ENCODE peak calls at places on chromosomes 6 and 20, in nine cellular contexts. G is foreskin fibroblast, U is HFFc6, V is dorsolateral prefrontal cortex, X is heart right ventricle, F is AG04450, W is suprapubic skin, H is endodermal cell, P is astrocyte of the cerebellum. S is an unnamed sample.

GRCh38 chr6:14711056-14711703 is 534.7 kb upstream of the JARID2 start:
- DNase-seq in P (no peak), F (peak; percentile 75), U (peak; percentile 86), W (no peak), G (peak; percentile 91), X (no peak), V (no peak), H (peak; percentile 82), S (no peak)

GRCh38 chr6:168208854-168209253 is 110.7 kb downstream of the DACT2 start:
- DNase-seq in V (no peak), G (no peak), P (no peak), W (no peak), U (no peak), H (peak; percentile 94), F (no peak), X (no peak), S (no peak)

GRCh38 chr20:36908603-36909002 is 32.7 kb downstream of the TLDC2 start:
- DNase-seq in V (no peak), U (no peak), F (no peak), P (no peak), G (peak; percentile 38), H (no peak), X (no peak), W (no peak), S (no peak)

GRCh38 chr6:151485616-151486015 is 8.2 kb upstream of the CCDC170 start:
- DNase-seq in U (no peak), H (no peak), X (no peak), W (no peak), F (no peak), V (no peak), P (no peak), G (no peak), S (no peak)

GRCh38 chr6:14146459-14147096 is 29.0 kb downstream of the CD83 start:
- DNase-seq in X (no peak), W (no peak), F (no peak), G (no peak), P (no peak), U (no peak), V (no peak), H (no peak), S (no peak)

GRCh38 chr20:10510216-10510615 is 75.1 kb downstream of the SLX4IP start:
- DNase-seq in P (no peak), X (no peak), H (no peak), W (no peak), U (no peak), V (no peak), G (no peak), F (no peak), S (no peak)

GRCh38 chr20:50790651-50791277 is 4.1 kb upstream of the BCAS4 start:
- DNase-seq in G (peak; percentile 95), F (peak; percentile 76), U (peak; percentile 88), H (peak; percentile 97), W (peak; percentile 90), X (peak; percentile 88), V (peak; percentile 86), P (peak; percentile 60), S (peak; percentile 39)

GRCh38 chr20:63767886-63768285 is 28.3 kb downstream of the SLC2A4RG start:
- DNase-seq in H (no peak), P (no peak), V (no peak), U (no peak), X (no peak), W (no peak), G (no peak), F (no peak), S (no peak)

GRCh38 chr20:3728876-3729275 is 3.6 kb upstream of the HSPA12B start:
- DNase-seq in U (no peak), V (no peak), P (no peak), H (no peak), G (no peak), X (no peak), W (no peak), F (no peak), S (no peak)

GRCh38 chr6:150633466-150633795 is 33.7 kb downstream of the PLEKHG1 start:
- DNase-seq in P (no peak), V (no peak), W (no peak), U (no peak), G (no peak), F (no peak), X (no peak), H (no peak), S (no peak)

GRCh38 chr20:4925842-4926530 is 75.3 kb downstream of the SLC23A2 start:
- DNase-seq in W (no peak), X (peak; percentile 53), U (no peak), V (no peak), H (no peak), F (no peak), P (peak; percentile 85), G (no peak), S (no peak)

GRCh38 chr6:76351275-76351674 is 278.8 kb upstream of the IMPG1 start:
- DNase-seq in F (no peak), W (no peak), H (peak; percentile 51), U (no peak), V (no peak), G (no peak), P (no peak), X (no peak), S (no peak)

GRCh38 chr6:21928715-21929298 is 335.3 kb downstream of the SOX4 start:
- DNase-seq in V (no peak), G (no peak), W (no peak), F (no peak), U (no peak), H (no peak), X (no peak), P (no peak), S (no peak)

GRCh38 chr6:121544691-121545090 is 109.2 kb downstream of the GJA1 start:
- DNase-seq in W (no peak), U (no peak), V (no peak), G (no peak), F (no peak), X (no peak), P (no peak), H (no peak), S (no peak)

GRCh38 chr6:79874531-79875132 is 72.7 kb downstream of the ELOVL4 start:
- DNase-seq in P (no peak), X (no peak), G (no peak), V (no peak), W (no peak), F (no peak), U (no peak), H (no peak), S (no peak)

GRCh38 chr6:146909886-146910285 is 294.3 kb upstream of the STXBP5 start:
- DNase-seq in V (no peak), X (no peak), P (no peak), F (no peak), H (no peak), G (no peak), U (no peak), W (no peak), S (no peak)

GRCh38 chr6:143059616-143060353 is 904 bp upstream of the AIG1 start:
- DNase-seq in X (no peak), W (no peak), V (no peak), G (peak; percentile 80), P (peak; percentile 49), H (peak; percentile 53), U (peak; percentile 64), F (peak; percentile 51), S (no peak)

GRCh38 chr6:158050107-158050735 is 68.6 kb downstream of the SYNJ2 start:
- DNase-seq in P (no peak), W (peak; percentile 29), X (no peak), H (no peak), G (no peak), V (no peak), U (no peak), F (no peak), S (no peak)

GRCh38 chr20:38275815-38276550 is 15.4 kb upstream of the KIAA1755 start:
- DNase-seq in V (no peak), F (peak; percentile 57), P (no peak), X (no peak), H (no peak), U (peak; percentile 91), G (peak; percentile 78), W (no peak), S (no peak)

GRCh38 chr6:130240232-130240631 is 17.5 kb upstream of the SAMD3 start:
- DNase-seq in G (peak; percentile 52), W (no peak), V (no peak), P (peak; percentile 68), F (peak; percentile 23), U (peak; percentile 68), X (no peak), H (no peak), S (no peak)

GRCh38 chr20:56171087-56172012 is 77.2 kb upstream of the MC3R start:
- DNase-seq in F (no peak), H (peak; percentile 50), X (no peak), V (peak; percentile 50), P (no peak), W (no peak), G (no peak), U (no peak), S (no peak)
- TF ChIP-seq CTCF in F (no peak), H (peak; percentile 41), X (peak; percentile 17), V (peak; percentile 63), P (peak; percentile 8), W (no peak), G (no peak), U (peak; percentile 28), S (no peak)

DNA sequence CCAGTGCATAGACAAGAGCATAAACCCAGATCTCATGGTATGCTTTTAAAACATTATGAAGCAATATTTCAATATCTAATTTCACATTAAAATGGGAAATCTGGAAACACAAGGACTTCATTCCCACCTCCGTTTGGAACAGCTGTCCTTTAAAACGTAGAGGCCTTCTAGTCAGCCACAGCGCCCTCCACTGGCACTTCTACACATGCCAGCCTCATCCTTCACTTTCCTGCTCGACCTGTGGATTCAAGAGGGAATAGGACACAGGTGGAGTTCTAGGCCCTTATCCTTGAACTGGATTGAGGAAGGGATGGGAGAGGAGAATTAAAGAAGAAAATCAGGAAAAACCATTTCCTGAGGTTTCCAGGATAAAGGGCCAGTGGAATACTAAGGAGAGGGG is 85.6 kb downstream of the LYRM4 start:
- DNase-seq in W (no peak), G (no peak), F (no peak), H (peak; percentile 91), V (no peak), U (no peak), X (no peak), P (no peak), S (no peak)
- TF ChIP-seq CTCF in W (no peak), G (peak; percentile 22), F (peak; percentile 47), H (peak; percentile 92), V (no peak), U (peak; percentile 68), X (peak; percentile 22), P (peak; percentile 26), S (no peak)

GRCh38 chr6:36301085-36301658 is 31.3 kb downstream of the PNPLA1 start:
- DNase-seq in G (no peak), W (no peak), H (no peak), X (no peak), V (no peak), P (no peak), F (no peak), U (no peak), S (no peak)
- TF ChIP-seq CTCF in G (no peak), W (no peak), H (no peak), X (no peak), V (no peak), P (no peak), F (no peak), U (no peak), S (no peak)

DNA sequence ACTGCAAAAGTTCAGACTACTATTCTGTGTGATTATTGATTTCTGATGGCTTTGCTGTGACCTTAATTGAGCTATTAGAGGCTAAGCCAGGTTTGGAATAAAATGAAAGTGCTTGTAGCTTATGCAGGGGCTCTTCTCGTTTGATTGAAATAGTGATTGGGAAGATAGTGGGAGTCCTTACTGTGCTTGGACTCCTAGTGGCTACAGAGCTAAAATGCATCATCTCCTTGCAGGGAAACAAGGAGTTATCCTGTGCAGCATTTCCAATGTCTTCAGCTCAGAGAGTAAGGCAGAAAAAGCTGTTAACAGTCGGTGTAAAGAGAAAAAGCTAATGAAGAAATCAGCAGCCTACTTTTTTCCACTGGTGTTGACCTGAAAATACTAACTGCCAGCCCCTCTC is 173.5 kb downstream of the SLC35F1 start:
- DNase-seq in F (no peak), X (no peak), G (no peak), U (no peak), P (no peak), W (no peak), V (no peak), H (no peak), S (no peak)
- TF ChIP-seq CTCF in F (peak; percentile 27), X (no peak), G (no peak), U (no peak), P (peak; percentile 42), W (no peak), V (no peak), H (peak; percentile 73), S (no peak)